ENCODE peak calls at places on chromosomes 4 and X, in seven cellular contexts. J is neural crest cell; M is CD4-positive, alpha-beta T cell; C is Panc1; X is breast epithelium; U is fibroblast of mammary gland; S is GM23338. I is an unnamed sample.

GRCh38 chr4:140242357-140243284 is 88.6 kb upstream of the MAML3 start:
- DNase-seq in X (no peak), J (no peak), U (no peak), S (no peak), C (no peak), M (no peak), I (no peak)

GRCh38 chrX:108167211-108167872 is 75.8 kb downstream of the ATG4A start:
- DNase-seq in M (no peak), J (no peak), C (no peak), S (no peak), X (no peak), U (peak; percentile 72), I (no peak)

GRCh38 chr4:185920171-185920570 is 108.2 kb upstream of the SORBS2 start:
- DNase-seq in S (no peak), X (no peak), J (no peak), U (peak; percentile 14), C (no peak), M (no peak), I (no peak)

GRCh38 chrX:47644557-47645091 is 5.7 kb downstream of the ELK1 start:
- DNase-seq in S (peak; percentile 73), C (no peak), J (peak; percentile 18), M (no peak), X (no peak), U (peak; percentile 47), I (no peak)

GRCh38 chr4:121100093-121100775 is 27.9 kb upstream of the NDNF start:
- DNase-seq in C (no peak), S (no peak), M (no peak), U (no peak), X (no peak), J (no peak), I (no peak)

GRCh38 chr4:17232575-17233253 is 279.2 kb downstream of the QDPR start:
- DNase-seq in C (no peak), X (no peak), U (peak; percentile 67), M (no peak), S (peak; percentile 18), J (no peak), I (no peak)

GRCh38 chr4:159705334-159705733 is 602.5 kb downstream of the RAPGEF2 start:
- DNase-seq in M (no peak), U (no peak), X (no peak), J (no peak), C (no peak), S (no peak), I (no peak)

GRCh38 chr4:141132689-141133145 is 552 bp downstream of the RNF150 start:
- DNase-seq in M (no peak), S (peak; percentile 52), U (no peak), X (no peak), C (no peak), J (peak; percentile 46), I (peak; percentile 72)

GRCh38 chr4:145828802-145829485 is 109.7 kb downstream of the ZNF827 start:
- DNase-seq in U (no peak), X (no peak), M (no peak), S (no peak), J (no peak), C (no peak), I (no peak)

GRCh38 chr4:52825311-52826090 is 36.6 kb upstream of the RASL11B start:
- DNase-seq in U (no peak), C (no peak), S (no peak), X (no peak), M (no peak), J (no peak), I (no peak)

GRCh38 chr4:112898357-112899141 is 150.9 kb upstream of the ANK2 start:
- DNase-seq in C (no peak), J (no peak), S (peak; percentile 36), M (no peak), X (no peak), U (no peak), I (no peak)

GRCh38 chrX:1185556-1185955 is 26.9 kb downstream of the CRLF2 start:
- DNase-seq in M (no peak), C (no peak), J (no peak), S (no peak), U (no peak), X (peak; percentile 9), I (peak; percentile 13)

GRCh38 chr4:17642404-17642783 is 28.0 kb downstream of the MED28 start:
- DNase-seq in X (no peak), M (no peak), U (no peak), S (no peak), C (no peak), J (no peak), I (no peak)

GRCh38 chrX:70553516-70553915 is 108.9 kb downstream of the DLG3 start:
- DNase-seq in X (no peak), J (no peak), M (no peak), U (no peak), C (no peak), S (no peak), I (no peak)

GRCh38 chrX:70552174-70552704 is 107.6 kb downstream of the DLG3 start:
- DNase-seq in U (no peak), S (no peak), J (no peak), C (no peak), M (no peak), X (no peak), I (no peak)

GRCh38 chrX:70554948-70555347 is 110.3 kb downstream of the DLG3 start:
- DNase-seq in C (no peak), J (no peak), X (no peak), M (no peak), U (no peak), S (no peak), I (no peak)

GRCh38 chrX:70554523-70554922 is 109.9 kb downstream of the DLG3 start:
- DNase-seq in C (no peak), M (no peak), U (peak; percentile 36), X (no peak), S (no peak), J (no peak), I (no peak)

GRCh38 chrX:70554081-70554480 is 109.4 kb downstream of the DLG3 start:
- DNase-seq in J (no peak), U (peak; percentile 45), X (no peak), C (no peak), M (no peak), S (peak; percentile 13), I (no peak)
- TF ChIP-seq CTCF in J (no peak), U (peak; percentile 25), X (peak; percentile 13), C (peak; percentile 16), M (no peak), S (no peak), I (no peak)

GRCh38 chr4:83758331-83758730 is 222.4 kb downstream of the GPAT3 start:
- DNase-seq in J (no peak), M (no peak), U (no peak), C (no peak), S (no peak), X (no peak), I (no peak)

GRCh38 chr4:83751336-83751949 is 215.5 kb downstream of the GPAT3 start:
- DNase-seq in X (no peak), J (no peak), U (no peak), C (no peak), S (no peak), M (no peak), I (no peak)

GRCh38 chr4:83753260-83753659 is 217.4 kb downstream of the GPAT3 start:
- DNase-seq in J (no peak), M (no peak), S (peak; percentile 59), U (no peak), C (no peak), X (no peak), I (no peak)

DNA sequence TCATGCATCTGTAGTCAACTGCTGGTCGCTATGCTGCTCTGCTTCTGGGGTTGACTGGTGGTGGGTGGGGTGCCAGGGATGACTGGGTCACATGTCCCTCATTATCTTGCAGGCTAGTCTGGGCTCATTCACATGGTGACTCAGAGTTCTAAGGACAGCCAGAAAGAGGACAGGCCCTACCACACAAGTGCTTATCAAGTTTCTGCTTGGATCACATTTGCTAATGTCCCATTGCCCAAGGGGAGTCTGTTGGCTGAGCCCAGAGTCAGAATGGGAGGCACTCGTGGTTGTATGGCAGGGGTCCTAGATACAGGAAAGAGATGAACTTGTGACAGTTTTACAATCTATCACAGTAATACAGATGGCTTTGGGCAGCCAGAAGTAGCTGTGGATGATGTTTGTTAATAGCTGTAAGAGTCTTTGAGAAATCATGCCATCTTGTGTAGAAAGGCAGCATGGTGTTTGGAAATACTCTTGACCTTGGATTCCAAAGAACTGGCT is 221.3 kb downstream of the GPAT3 start:
- DNase-seq in J (no peak), S (no peak), X (no peak), M (no peak), C (no peak), U (peak; percentile 10), I (no peak)
- TF ChIP-seq CTCF in J (no peak), S (no peak), X (no peak), M (no peak), C (no peak), U (no peak), I (no peak)

GRCh38 chr4:147567276-147567675 is 49.9 kb upstream of the TMEM184C start:
- DNase-seq in C (no peak), M (no peak), S (no peak), X (no peak), U (no peak), J (no peak), I (no peak)

GRCh38 chr4:147576084-147576483 is 41.1 kb upstream of the TMEM184C start:
- DNase-seq in M (no peak), X (no peak), U (no peak), C (no peak), J (no peak), S (no peak), I (no peak)

GRCh38 chr4:147566762-147567161 is 50.4 kb upstream of the TMEM184C start:
- DNase-seq in C (no peak), M (no peak), J (no peak), S (no peak), X (no peak), U (no peak), I (no peak)

GRCh38 chr4:147571021-147571770 is 46.0 kb upstream of the TMEM184C start:
- DNase-seq in M (no peak), J (no peak), C (no peak), S (no peak), X (no peak), U (peak; percentile 49), I (no peak)

GRCh38 chr4:147570616-147571015 is 46.6 kb upstream of the TMEM184C start:
- DNase-seq in J (no peak), S (no peak), U (peak; percentile 37), X (no peak), M (no peak), C (no peak), I (no peak)
- TF ChIP-seq CTCF in J (no peak), S (peak; percentile 33), U (peak; percentile 22), X (no peak), M (no peak), C (no peak), I (no peak)

GRCh38 chr4:2754848-2755820 is 1.0 kb downstream of the TNIP2 start:
- DNase-seq in X (no peak), U (no peak), S (no peak), J (no peak), M (no peak), C (no peak), I (no peak)

GRCh38 chr4:2756691-2757350 is 685 bp upstream of the TNIP2 start:
- DNase-seq in J (no peak), S (no peak), M (no peak), U (no peak), C (no peak), X (no peak), I (no peak)

GRCh38 chr4:2753444-2753843 is 2.7 kb downstream of the TNIP2 start:
- DNase-seq in M (no peak), C (no peak), J (no peak), X (no peak), U (no peak), S (no peak), I (no peak)

GRCh38 chr4:2757426-2757825 is 1.3 kb upstream of the TNIP2 start:
- DNase-seq in X (no peak), C (no peak), M (no peak), S (no peak), J (no peak), U (no peak), I (no peak)

GRCh38 chr4:2755821-2756690 is at the start of gene TNIP2:
- DNase-seq in M (peak; percentile 75), X (peak; percentile 88), J (peak; percentile 64), U (peak; percentile 73), S (peak; percentile 89), C (no peak), I (peak; percentile 83)
- TF ChIP-seq CTCF in M (no peak), X (peak; percentile 41), J (peak; percentile 53), U (no peak), S (no peak), C (no peak), I (peak; percentile 64)